ENCODE peak calls at places on chromosomes 4 and X, in five cellular contexts. O is SK-N-SH, T is T follicular helper cell, C is amygdala, D is NCI-H524. H is an unnamed sample.

GRCh38 chr4:187042251-187042650 is 318.6 kb upstream of the FAT1 start:
- DNase-seq in T (no peak), O (no peak), C (no peak), D (no peak), H (no peak)

GRCh38 chr4:110640608-110641007 is 17.7 kb upstream of the PITX2 start:
- DNase-seq in O (no peak), T (no peak), C (no peak), D (no peak), H (no peak)

GRCh38 chr4:70979445-70980008 is 13.9 kb upstream of the DCK start:
- DNase-seq in O (no peak), T (no peak), D (no peak), C (no peak), H (no peak)

GRCh38 chr4:172996571-172997216 is 171.9 kb upstream of the GALNT7 start:
- DNase-seq in O (no peak), C (no peak), T (no peak), D (no peak), H (no peak)

GRCh38 chr4:78629991-78630541 is 78.5 kb downstream of the ANXA3 start:
- DNase-seq in C (no peak), O (no peak), T (no peak), D (no peak), H (no peak)

GRCh38 chr4:95362906-95363578 is 185.7 kb downstream of the UNC5C start:
- DNase-seq in D (peak), O (peak), C (peak), T (no peak), H (peak)

GRCh38 chr4:188161167-188161566 is 21.9 kb downstream of the TRIML1 start:
- DNase-seq in D (no peak), T (no peak), C (no peak), O (peak), H (no peak)

GRCh38 chrX:7154040-7154597 is 6.2 kb upstream of the PUDP start:
- DNase-seq in D (no peak), C (no peak), T (no peak), O (no peak), H (no peak)

GRCh38 chrX:46477435-46477834 is 67.8 kb downstream of the ZNF674 start:
- DNase-seq in D (no peak), O (no peak), T (no peak), C (no peak), H (no peak)

GRCh38 chrX:41695464-41695863 is 6.7 kb downstream of the GPR34 start:
- DNase-seq in O (no peak), T (no peak), C (no peak), D (no peak), H (no peak)

GRCh38 chr4:54227261-54228063 is 1.6 kb upstream of the PDGFRA start:
- DNase-seq in O (peak), T (no peak), D (peak), C (no peak), H (peak)

GRCh38 chr4:112766422-112766821 is 129.5 kb downstream of the LARP7 start:
- DNase-seq in T (no peak), D (peak), C (no peak), O (no peak), H (peak)

GRCh38 chr4:85370400-85371032 is 104.4 kb upstream of the ARHGAP24 start:
- DNase-seq in C (peak), D (peak), T (no peak), O (peak), H (peak)

GRCh38 chr4:146957252-146957651 is 11.6 kb upstream of the TTC29 start:
- DNase-seq in D (no peak), T (no peak), O (no peak), C (no peak), H (no peak)

GRCh38 chr4:142095886-142096605 is 459.7 kb downstream of the IL15 start:
- DNase-seq in O (no peak), D (no peak), C (no peak), T (no peak), H (no peak)

GRCh38 chr4:8263397-8263796 is 6.2 kb upstream of the HTRA3 start:
- DNase-seq in C (no peak), O (no peak), T (no peak), D (no peak), H (no peak)

GRCh38 chr4:41420576-41420975 is 117.4 kb upstream of the LIMCH1 start:
- DNase-seq in T (no peak), D (no peak), O (no peak), C (no peak), H (no peak)

GRCh38 chrX:103817502-103817901 is 14.6 kb downstream of the RAB9B start:
- DNase-seq in T (peak), O (peak), C (no peak), D (peak), H (no peak)

GRCh38 chr4:1214101-1215095 is 34.5 kb downstream of the CTBP1 start:
- DNase-seq in D (no peak), O (no peak), C (no peak), T (no peak), H (no peak)

GRCh38 chrX:64792598-64793337 is 183.5 kb downstream of the ZC4H2 start:
- DNase-seq in T (no peak), O (no peak), D (peak), C (no peak), H (no peak)

GRCh38 chr4:2400841-2401609 is 17.4 kb downstream of the ZFYVE28 start:
- DNase-seq in O (no peak), D (no peak), T (no peak), C (no peak), H (no peak)

H was measured in D341Med.